ENCODE peak calls at places on chromosomes 12 and 14, in seven cellular contexts. M, G, Z, J, B, E and W are unnamed samples.

GRCh38 chr12:4418913-4419312 is 26.7 kb downstream of the FGF6 start:
- DNase-seq in M (no peak), G (no peak), Z (no peak), J (no peak), B (no peak), E (no peak), W (no peak)

GRCh38 chr12:1474059-1474537 is 120.3 kb downstream of the FBXL14 start:
- DNase-seq in M (no peak), G (no peak), Z (no peak), J (no peak), B (no peak), E (peak; percentile 95), W (peak; percentile 91)

GRCh38 chr12:34294671-34295365 is 272.5 kb downstream of the ALG10 start:
- DNase-seq in M (no peak), G (no peak), Z (no peak), J (peak; percentile 10), B (no peak), E (no peak), W (no peak)

GRCh38 chr12:89384750-89385273 is 32.5 kb upstream of the DUSP6 start:
- DNase-seq in M (no peak), G (no peak), Z (no peak), J (no peak), B (no peak), E (no peak), W (no peak)

GRCh38 chr12:119328111-119328510 is 6.4 kb upstream of the CCDC60 start:
- DNase-seq in M (no peak), G (no peak), Z (no peak), J (no peak), B (no peak), E (no peak), W (no peak)

GRCh38 chr14:75286313-75286712 is 7.7 kb downstream of the FOS start:
- DNase-seq in M (no peak), G (no peak), Z (no peak), J (no peak), B (no peak), E (no peak), W (no peak)

GRCh38 chr12:109822951-109823411 is 10.2 kb downstream of the TRPV4 start:
- DNase-seq in M (no peak), G (no peak), Z (no peak), J (peak; percentile 87), B (no peak), E (no peak), W (no peak)

GRCh38 chr14:55430024-55430690 is 10.3 kb downstream of the TBPL2 start:
- DNase-seq in M (no peak), G (peak; percentile 40), Z (no peak), J (no peak), B (no peak), E (peak; percentile 79), W (peak; percentile 63)

GRCh38 chr14:37901978-37902377 is 305.7 kb upstream of the SSTR1 start:
- DNase-seq in M (no peak), G (no peak), Z (no peak), J (no peak), B (no peak), E (peak; percentile 23), W (peak; percentile 54)

GRCh38 chr14:75454963-75455546 is 27.2 kb downstream of the JDP2 start:
- DNase-seq in M (no peak), G (no peak), Z (no peak), J (peak; percentile 81), B (no peak), E (peak; percentile 22), W (peak; percentile 41)

GRCh38 chr14:74126315-74126714 is 41.6 kb downstream of the LIN52 start:
- DNase-seq in M (no peak), G (no peak), Z (no peak), J (no peak), B (no peak), E (no peak), W (no peak)

GRCh38 chr12:91685917-91686316 is 459.7 kb downstream of the BTG1 start:
- DNase-seq in M (no peak), G (no peak), Z (no peak), J (no peak), B (no peak), E (no peak), W (peak; percentile 21)

GRCh38 chr14:101582294-101582693 is 21.0 kb downstream of the DIO3 start:
- DNase-seq in M (no peak), G (no peak), Z (no peak), J (no peak), B (no peak), E (no peak), W (no peak)

GRCh38 chr12:69435644-69436043 is 34.5 kb upstream of the FRS2 start:
- DNase-seq in M (no peak), G (no peak), Z (no peak), J (no peak), B (no peak), E (no peak), W (peak; percentile 21)

GRCh38 chr12:108614041-108614440 is 16.2 kb upstream of the TMEM119 start:
- DNase-seq in M (no peak), G (no peak), Z (no peak), J (no peak), B (no peak), E (no peak), W (no peak)

GRCh38 chr12:49748306-49748705 is 6.9 kb downstream of the TMBIM6 start:
- DNase-seq in M (no peak), G (no peak), Z (no peak), J (no peak), B (no peak), E (no peak), W (no peak)

GRCh38 chr14:36805116-36805515 is 143.5 kb downstream of the PAX9 start:
- DNase-seq in M (no peak), G (no peak), Z (no peak), J (no peak), B (no peak), E (no peak), W (no peak)

GRCh38 chr12:120438495-120439198 is 734 bp downstream of the COX6A1 start:
- DNase-seq in M (no peak), G (no peak), Z (no peak), J (no peak), B (no peak), E (no peak), W (no peak)

GRCh38 chr14:71119075-71119474 is 211.8 kb downstream of the PCNX1 start:
- DNase-seq in M (no peak), G (no peak), Z (no peak), J (no peak), B (no peak), E (no peak), W (no peak)

GRCh38 chr12:4153343-4153892 is 120.1 kb upstream of the CCND2 start:
- DNase-seq in M (no peak), G (peak; percentile 23), Z (peak; percentile 35), J (no peak), B (peak; percentile 50), E (no peak), W (no peak)

GRCh38 chr12:106027286-106027685 is 111.5 kb downstream of the NUAK1 start:
- DNase-seq in M (no peak), G (no peak), Z (no peak), J (no peak), B (no peak), E (no peak), W (no peak)

GRCh38 chr14:22320353-22320733 is 268.7 kb downstream of the DAD1 start:
- DNase-seq in M (no peak), G (no peak), Z (no peak), J (no peak), B (no peak), E (no peak), W (no peak)

GRCh38 chr12:2092890-2093289 is 40.1 kb downstream of the CACNA1C start:
- DNase-seq in M (no peak), G (no peak), Z (no peak), J (no peak), B (no peak), E (no peak), W (peak; percentile 59)